ENCODE peak calls at places on chromosomes 13 and 19, in six cellular contexts. I, W, V, L, E and X are unnamed samples.

GRCh38 chr19:16274466-16274865 is 50.2 kb upstream of the KLF2 start:
- DNase-seq in E (no peak), W (no peak), L (no peak), V (no peak), I (no peak), X (no peak)

GRCh38 chr19:18364826-18365528 is 21.0 kb upstream of the GDF15 start:
- DNase-seq in L (no peak), I (peak; percentile 92), E (peak; percentile 96), V (peak; percentile 87), W (peak; percentile 90), X (no peak)

GRCh38 chr19:10505583-10506229 is 2.5 kb upstream of the KEAP1 start:
- DNase-seq in L (no peak), E (peak; percentile 75), W (peak; percentile 53), V (peak; percentile 70), I (peak; percentile 96), X (peak; percentile 84)

GRCh38 chr19:5206751-5207075 is 133.9 kb downstream of the PTPRS start:
- DNase-seq in V (no peak), I (no peak), E (no peak), L (no peak), W (no peak), X (no peak)

GRCh38 chr13:114125589-114125988 is 6.8 kb downstream of the RASA3 start:
- DNase-seq in E (no peak), V (no peak), W (no peak), I (no peak), L (no peak), X (no peak)

GRCh38 chr19:48943081-48943480 is 9.6 kb downstream of the DHDH start:
- DNase-seq in V (no peak), L (no peak), E (no peak), W (no peak), I (no peak), X (no peak)

GRCh38 chr13:36154567-36155231 is 23.5 kb upstream of the DCLK1 start:
- DNase-seq in W (no peak), V (peak; percentile 16), I (peak; percentile 86), E (no peak), L (no peak), X (peak; percentile 54)

GRCh38 chr13:84651288-84651687 is 769.0 kb upstream of the SLITRK1 start:
- DNase-seq in W (no peak), L (no peak), I (no peak), V (no peak), E (no peak), X (peak; percentile 64)

GRCh38 chr19:7848779-7849457 is 18.9 kb downstream of the EVI5L start:
- DNase-seq in L (no peak), I (no peak), E (no peak), W (no peak), V (no peak), X (peak; percentile 15)

GRCh38 chr13:35761440-35762252 is 285.2 kb upstream of the MAB21L1 start:
- DNase-seq in W (no peak), L (no peak), E (no peak), I (no peak), V (no peak), X (no peak)

GRCh38 chr13:101576452-101576851 is 124.0 kb downstream of the ITGBL1 start:
- DNase-seq in L (no peak), I (no peak), V (no peak), W (no peak), E (no peak), X (no peak)

GRCh38 chr19:39843919-39844793 is 2.0 kb downstream of the FBL start:
- DNase-seq in I (no peak), L (no peak), W (no peak), E (no peak), V (no peak), X (no peak)

GRCh38 chr13:60654405-60654804 is 257.4 kb downstream of the TDRD3 start:
- DNase-seq in L (no peak), E (peak; percentile 28), V (no peak), W (no peak), I (no peak), X (no peak)

GRCh38 chr13:110756268-110756667 is 42.8 kb downstream of the ING1 start:
- DNase-seq in L (no peak), V (no peak), E (no peak), W (no peak), I (no peak), X (no peak)

GRCh38 chr13:83003185-83003584 is 879.1 kb downstream of the SLITRK1 start:
- DNase-seq in I (no peak), L (no peak), V (no peak), W (no peak), E (no peak), X (no peak)

GRCh38 chr13:111897178-111897845 is 169.6 kb upstream of the SOX1 start:
- DNase-seq in E (no peak), L (no peak), V (no peak), W (no peak), I (peak; percentile 58), X (no peak)

GRCh38 chr19:53730391-53730790 is 93.7 kb downstream of the NLRP12 start:
- DNase-seq in W (no peak), I (no peak), V (no peak), E (no peak), L (no peak), X (no peak)

GRCh38 chr19:17706750-17707181 is 12.5 kb upstream of the MAP1S start:
- DNase-seq in E (no peak), V (no peak), L (no peak), I (no peak), W (no peak), X (no peak)

GRCh38 chr13:83223546-83223945 is 658.7 kb downstream of the SLITRK1 start:
- DNase-seq in I (no peak), W (no peak), L (no peak), V (no peak), E (no peak), X (no peak)

GRCh38 chr13:78978381-78978998 is 319.5 kb upstream of the OBI1 start:
- DNase-seq in I (no peak), E (peak; percentile 35), L (no peak), V (no peak), W (no peak), X (no peak)

GRCh38 chr19:8004723-8005513 is 523 bp downstream of the ELAVL1 start:
- DNase-seq in W (no peak), V (no peak), I (no peak), L (no peak), E (no peak), X (no peak)

GRCh38 chr19:50311723-50312635 is 17.2 kb downstream of the KCNC3 start:
- DNase-seq in W (no peak), E (no peak), V (no peak), L (no peak), I (no peak), X (no peak)

GRCh38 chr13:37270206-37271001 is 164.9 kb upstream of the CSNK1A1L start:
- DNase-seq in E (no peak), L (no peak), W (no peak), V (no peak), I (no peak), X (no peak)

DNA sequence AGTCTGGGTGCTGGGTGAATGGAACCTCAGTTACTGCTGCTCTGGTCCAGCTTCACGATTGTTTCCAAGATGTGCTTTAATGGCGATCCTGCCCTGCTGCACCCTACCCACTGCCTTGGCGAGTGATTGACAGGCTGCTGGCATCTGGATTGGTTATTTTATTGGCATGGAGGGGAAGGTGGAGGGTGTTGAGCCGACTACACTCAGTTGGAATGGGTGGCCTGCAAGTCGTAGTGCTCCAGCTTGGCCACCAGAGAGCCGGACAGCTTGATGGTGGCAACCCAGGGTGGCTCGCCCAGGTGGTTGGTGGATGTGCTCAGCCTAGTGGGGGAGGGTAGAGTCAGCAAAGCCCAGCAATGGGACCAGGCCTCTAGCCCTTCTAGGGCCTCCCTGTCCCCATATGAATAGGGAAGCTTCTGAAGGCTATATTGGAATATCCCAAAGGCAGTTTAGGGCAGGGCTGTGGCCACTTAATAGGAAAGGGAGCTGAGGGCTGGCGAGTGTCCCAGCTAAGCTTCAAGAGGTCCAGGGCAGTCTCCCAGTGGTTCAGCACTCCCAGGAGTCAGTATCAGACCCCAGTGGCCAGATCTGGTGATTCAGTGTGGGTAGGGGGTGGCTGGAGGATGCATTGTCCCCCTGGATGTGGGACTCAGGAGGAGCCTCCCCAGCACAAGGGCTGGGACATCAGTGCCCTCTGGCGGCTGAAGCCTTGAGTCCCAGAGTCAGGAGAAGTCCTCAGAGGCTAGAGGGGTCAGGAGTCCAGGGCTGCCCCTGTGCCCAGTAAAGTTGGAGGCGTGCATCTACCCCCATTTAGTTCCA is 3.4 kb downstream of the GGN start:
- DNase-seq in W (no peak), V (no peak), L (no peak), I (no peak), E (no peak), X (no peak)
- TF ChIP-seq POLR2A in W (no peak), V (no peak), L (no peak), I (no peak), E (no peak), X (no peak)

DNA sequence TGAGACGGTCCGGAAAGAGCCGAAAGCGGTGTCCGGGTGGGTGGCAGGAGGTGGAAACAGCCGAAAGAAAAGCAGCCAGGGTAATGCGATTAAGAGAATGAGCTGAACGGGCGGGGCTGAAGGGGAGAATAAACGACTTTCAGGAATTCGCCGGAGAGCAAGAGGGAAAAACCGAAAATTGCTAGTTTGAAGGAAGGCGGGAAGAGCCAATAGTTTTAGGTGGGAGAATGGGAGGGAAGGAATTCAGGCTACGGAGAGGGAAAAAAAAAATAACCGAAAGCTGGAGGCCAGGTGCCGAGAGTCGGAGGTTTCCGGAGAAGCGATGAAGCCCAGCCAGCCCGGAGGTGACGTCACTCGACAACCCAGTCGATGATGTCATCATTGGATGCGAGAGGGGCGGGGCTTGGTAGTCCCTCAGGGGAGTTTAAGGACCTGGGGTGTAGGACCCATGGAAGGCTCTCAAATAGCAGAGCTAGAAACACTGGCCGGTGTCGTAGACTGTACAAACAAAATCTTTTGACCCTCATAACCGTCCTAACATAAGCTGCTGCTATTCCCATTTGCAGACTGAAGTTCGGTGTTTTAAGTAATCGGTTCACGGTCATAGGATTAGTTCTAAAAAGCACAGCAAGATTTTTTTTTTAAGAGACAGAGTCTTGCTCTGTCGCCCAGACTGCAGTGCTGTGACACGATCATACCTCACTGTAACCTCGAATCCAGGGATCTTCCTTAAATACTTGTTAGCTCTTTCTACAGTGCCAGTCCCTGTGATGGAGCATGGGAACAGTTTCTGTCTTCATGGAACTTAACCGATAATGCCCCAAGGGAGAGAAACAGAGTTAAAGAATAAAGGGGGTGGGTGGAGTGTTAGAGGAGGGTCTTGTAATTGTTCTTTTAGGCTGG is at the start of gene ZC3H4:
- DNase-seq in I (peak; percentile 99), V (peak; percentile 98), E (peak; percentile 94), W (peak; percentile 96), L (peak; percentile 83), X (peak; percentile 95)
- TF ChIP-seq POLR2A in I (no peak), V (peak; percentile 78), E (peak; percentile 73), W (peak; percentile 71), L (peak; percentile 1), X (peak; percentile 54)

GRCh38 chr19:1648156-1648925 is 4.1 kb downstream of the TCF3 start:
- DNase-seq in L (no peak), I (no peak), W (no peak), E (no peak), V (no peak), X (peak; percentile 22)
- TF ChIP-seq POLR2A in L (peak; percentile 56), I (no peak), W (no peak), E (no peak), V (no peak), X (no peak)

GRCh38 chr19:1490020-1490310 is 185 bp downstream of the PCSK4 start:
- DNase-seq in I (no peak), L (no peak), W (no peak), V (no peak), E (no peak), X (no peak)
- TF ChIP-seq POLR2A in I (no peak), L (no peak), W (no peak), V (no peak), E (no peak), X (no peak)